ENCODE peak calls at places on chromosomes 16 and 17, in seven cellular contexts. One of them, this sample, is unnamed.

GRCh38 chr17:32516940-32517711 is 30.3 kb downstream of the CDK5R1 start:
- DNase-seq in fibroblast of pulmonary artery: no peak
- DNase-seq in kidney epithelial cell: no peak
- DNase-seq in thoracic aorta: no peak
- DNase-seq in HCT116: no peak
- DNase-seq in WTC11: no peak
- DNase-seq in lower lobe of right lung: no peak
- DNase-seq in this sample: no peak

GRCh38 chr16:2587891-2588565 is 50.2 kb downstream of the PDPK1 start:
- DNase-seq in fibroblast of pulmonary artery: no peak
- DNase-seq in kidney epithelial cell: no peak
- DNase-seq in thoracic aorta: no peak
- DNase-seq in HCT116: no peak
- DNase-seq in WTC11: no peak
- DNase-seq in lower lobe of right lung: peak; percentile 25
- DNase-seq in this sample: no peak

GRCh38 chr16:86424968-86425367 is 85.4 kb upstream of the FOXF1 start:
- DNase-seq in fibroblast of pulmonary artery: no peak
- DNase-seq in kidney epithelial cell: no peak
- DNase-seq in thoracic aorta: no peak
- DNase-seq in HCT116: no peak
- DNase-seq in WTC11: no peak
- DNase-seq in lower lobe of right lung: no peak
- DNase-seq in this sample: no peak

GRCh38 chr17:10357768-10358167 is 15.0 kb downstream of the MYH13 start:
- DNase-seq in fibroblast of pulmonary artery: no peak
- DNase-seq in kidney epithelial cell: no peak
- DNase-seq in thoracic aorta: no peak
- DNase-seq in HCT116: no peak
- DNase-seq in WTC11: peak; percentile 72
- DNase-seq in lower lobe of right lung: no peak
- DNase-seq in this sample: no peak

GRCh38 chr16:27344707-27345106 is 30.9 kb downstream of the IL4R start:
- DNase-seq in fibroblast of pulmonary artery: no peak
- DNase-seq in kidney epithelial cell: no peak
- DNase-seq in thoracic aorta: no peak
- DNase-seq in HCT116: no peak
- DNase-seq in WTC11: no peak
- DNase-seq in lower lobe of right lung: peak; percentile 34
- DNase-seq in this sample: no peak

GRCh38 chr16:10033561-10033960 is 148.7 kb downstream of the GRIN2A start:
- DNase-seq in fibroblast of pulmonary artery: no peak
- DNase-seq in kidney epithelial cell: no peak
- DNase-seq in thoracic aorta: no peak
- DNase-seq in HCT116: no peak
- DNase-seq in WTC11: no peak
- DNase-seq in lower lobe of right lung: no peak
- DNase-seq in this sample: no peak

GRCh38 chr17:8489841-8490240 is 54.2 kb downstream of the NDEL1 start:
- DNase-seq in fibroblast of pulmonary artery: no peak
- DNase-seq in kidney epithelial cell: no peak
- DNase-seq in thoracic aorta: no peak
- DNase-seq in HCT116: no peak
- DNase-seq in WTC11: no peak
- DNase-seq in lower lobe of right lung: no peak
- DNase-seq in this sample: no peak

GRCh38 chr17:7502987-7503386 is 18.8 kb downstream of the POLR2A start:
- DNase-seq in fibroblast of pulmonary artery: no peak
- DNase-seq in kidney epithelial cell: no peak
- DNase-seq in thoracic aorta: no peak
- DNase-seq in HCT116: no peak
- DNase-seq in WTC11: peak; percentile 66
- DNase-seq in lower lobe of right lung: no peak
- DNase-seq in this sample: no peak

GRCh38 chr17:78324391-78325075 is 35.3 kb downstream of the SOCS3 start:
- DNase-seq in fibroblast of pulmonary artery: peak; percentile 95
- DNase-seq in kidney epithelial cell: no peak
- DNase-seq in thoracic aorta: no peak
- DNase-seq in HCT116: no peak
- DNase-seq in WTC11: peak; percentile 53
- DNase-seq in lower lobe of right lung: peak; percentile 81
- DNase-seq in this sample: no peak

GRCh38 chr17:49646391-49647255 is 31.3 kb downstream of the SPOP start:
- DNase-seq in fibroblast of pulmonary artery: peak; percentile 62
- DNase-seq in kidney epithelial cell: peak; percentile 59
- DNase-seq in thoracic aorta: no peak
- DNase-seq in HCT116: peak; percentile 68
- DNase-seq in WTC11: no peak
- DNase-seq in lower lobe of right lung: no peak
- DNase-seq in this sample: peak; percentile 97

GRCh38 chr17:789160-789840 is 7.1 kb downstream of the MRM3 start:
- DNase-seq in fibroblast of pulmonary artery: no peak
- DNase-seq in kidney epithelial cell: no peak
- DNase-seq in thoracic aorta: no peak
- DNase-seq in HCT116: no peak
- DNase-seq in WTC11: no peak
- DNase-seq in lower lobe of right lung: no peak
- DNase-seq in this sample: peak; percentile 50

GRCh38 chr16:49580751-49581303 is 207.2 kb downstream of the C16orf78 start:
- DNase-seq in fibroblast of pulmonary artery: no peak
- DNase-seq in kidney epithelial cell: no peak
- DNase-seq in thoracic aorta: no peak
- DNase-seq in HCT116: no peak
- DNase-seq in WTC11: no peak
- DNase-seq in lower lobe of right lung: no peak
- DNase-seq in this sample: no peak

GRCh38 chr17:41639492-41640473 is 15.4 kb upstream of the KRT17 start:
- DNase-seq in fibroblast of pulmonary artery: peak; percentile 40
- DNase-seq in kidney epithelial cell: no peak
- DNase-seq in thoracic aorta: no peak
- DNase-seq in HCT116: no peak
- DNase-seq in WTC11: no peak
- DNase-seq in lower lobe of right lung: no peak
- DNase-seq in this sample: no peak

GRCh38 chr16:9371713-9372448 is 280.4 kb downstream of the HAPSTR1 start:
- DNase-seq in fibroblast of pulmonary artery: no peak
- DNase-seq in kidney epithelial cell: no peak
- DNase-seq in thoracic aorta: no peak
- DNase-seq in HCT116: no peak
- DNase-seq in WTC11: no peak
- DNase-seq in lower lobe of right lung: no peak
- DNase-seq in this sample: no peak

GRCh38 chr17:45227101-45227591 is 5.5 kb downstream of the FMNL1 start:
- DNase-seq in fibroblast of pulmonary artery: no peak
- DNase-seq in kidney epithelial cell: no peak
- DNase-seq in thoracic aorta: no peak
- DNase-seq in HCT116: no peak
- DNase-seq in WTC11: no peak
- DNase-seq in lower lobe of right lung: no peak
- DNase-seq in this sample: no peak

DNA sequence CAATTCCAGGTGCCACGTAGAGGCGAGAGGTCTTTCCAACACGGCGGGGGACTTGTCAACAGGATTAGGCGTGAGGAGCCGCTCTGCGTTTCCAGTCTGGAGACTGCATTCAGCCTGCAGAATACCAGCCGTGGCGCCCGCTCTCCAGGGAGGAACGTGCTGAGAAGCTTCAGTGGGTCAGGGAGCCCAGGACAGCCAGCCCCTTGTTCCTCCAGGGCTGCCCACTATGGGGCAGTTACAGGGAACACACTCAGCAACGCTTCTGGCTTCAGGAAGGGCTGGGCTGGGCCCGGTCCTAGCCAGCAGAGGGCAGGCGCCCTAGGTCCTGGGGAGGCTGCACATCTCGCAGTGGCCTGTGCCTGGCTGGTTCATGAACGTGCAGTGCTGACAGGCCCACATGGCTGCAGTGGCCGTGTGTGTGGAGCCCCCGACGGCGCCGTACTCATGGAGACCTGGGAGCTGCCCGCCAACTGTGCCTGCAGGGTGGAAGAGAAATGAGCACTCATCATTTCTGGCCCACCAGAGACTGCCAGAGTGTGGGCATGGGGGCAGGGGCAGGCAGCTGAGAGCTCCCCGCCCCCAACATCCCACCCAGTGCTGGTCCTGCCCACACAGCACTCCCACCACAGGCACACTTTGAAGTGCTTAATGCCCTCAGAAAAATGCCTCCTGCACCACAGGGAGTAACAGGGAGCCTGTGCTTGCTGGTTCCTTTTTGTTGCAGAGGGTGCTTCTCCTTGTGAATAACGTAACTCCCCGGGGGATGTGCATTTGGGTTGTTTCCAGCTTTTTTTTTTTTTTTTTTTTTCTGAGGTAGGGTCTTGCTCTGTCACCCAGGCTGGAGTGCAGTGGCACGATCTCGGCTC is 7.0 kb upstream of the FAAP100 start:
- DNase-seq in fibroblast of pulmonary artery: peak; percentile 20
- DNase-seq in kidney epithelial cell: no peak
- DNase-seq in thoracic aorta: no peak
- DNase-seq in HCT116: no peak
- DNase-seq in WTC11: peak; percentile 63
- DNase-seq in lower lobe of right lung: no peak
- DNase-seq in this sample: no peak
- TF ChIP-seq CTCF in fibroblast of pulmonary artery: peak; percentile 15
- TF ChIP-seq CTCF in kidney epithelial cell: peak; percentile 22
- TF ChIP-seq CTCF in thoracic aorta: no peak
- TF ChIP-seq CTCF in HCT116: peak; percentile 32
- TF ChIP-seq CTCF in WTC11: no peak
- TF ChIP-seq CTCF in lower lobe of right lung: no peak
- TF ChIP-seq CTCF in this sample: no peak

DNA sequence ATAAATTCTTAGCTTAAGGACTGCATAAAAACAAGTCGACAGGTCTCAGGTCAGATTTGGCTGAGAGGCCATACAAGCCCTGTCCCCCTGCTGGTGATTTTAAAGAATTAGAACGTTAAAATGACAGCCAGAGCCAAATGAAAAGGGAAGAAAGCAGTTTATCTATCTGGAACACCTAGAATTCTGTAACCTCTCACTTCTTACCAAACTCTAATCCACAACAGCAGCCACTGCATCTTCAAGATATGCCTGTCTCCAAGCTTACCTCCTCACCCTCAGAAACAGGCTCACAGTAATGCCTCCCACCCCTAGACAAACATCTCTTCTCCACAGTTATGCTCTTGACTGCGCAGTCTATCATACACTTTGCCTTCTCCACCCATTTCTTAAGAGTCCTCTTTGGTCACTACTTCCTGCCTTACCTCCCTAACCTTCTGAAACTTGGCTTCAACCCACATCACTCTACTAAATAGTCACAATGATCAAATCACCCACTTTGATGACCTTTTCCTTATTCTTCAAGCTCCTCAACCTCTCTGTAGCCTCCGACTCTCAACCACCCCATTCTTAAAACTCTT is 14.2 kb downstream of the ANKFY1 start:
- DNase-seq in fibroblast of pulmonary artery: peak; percentile 66
- DNase-seq in kidney epithelial cell: no peak
- DNase-seq in thoracic aorta: no peak
- DNase-seq in HCT116: no peak
- DNase-seq in WTC11: no peak
- DNase-seq in lower lobe of right lung: no peak
- DNase-seq in this sample: no peak
- TF ChIP-seq CTCF in fibroblast of pulmonary artery: peak; percentile 60
- TF ChIP-seq CTCF in kidney epithelial cell: peak; percentile 52
- TF ChIP-seq CTCF in thoracic aorta: peak; percentile 48
- TF ChIP-seq CTCF in HCT116: peak; percentile 54
- TF ChIP-seq CTCF in WTC11: peak; percentile 18
- TF ChIP-seq CTCF in lower lobe of right lung: peak; percentile 47
- TF ChIP-seq CTCF in this sample: peak; percentile 70

GRCh38 chr16:54060599-54061355 is 225.8 kb downstream of the IRX3 start:
- DNase-seq in fibroblast of pulmonary artery: no peak
- DNase-seq in kidney epithelial cell: no peak
- DNase-seq in thoracic aorta: no peak
- DNase-seq in HCT116: no peak
- DNase-seq in WTC11: no peak
- DNase-seq in lower lobe of right lung: no peak
- DNase-seq in this sample: no peak

GRCh38 chr16:54063374-54063773 is 223.2 kb downstream of the IRX3 start:
- DNase-seq in fibroblast of pulmonary artery: peak; percentile 38
- DNase-seq in kidney epithelial cell: no peak
- DNase-seq in thoracic aorta: no peak
- DNase-seq in HCT116: no peak
- DNase-seq in WTC11: no peak
- DNase-seq in lower lobe of right lung: no peak
- DNase-seq in this sample: no peak

GRCh38 chr16:54059319-54059718 is 227.3 kb downstream of the IRX3 start:
- DNase-seq in fibroblast of pulmonary artery: no peak
- DNase-seq in kidney epithelial cell: no peak
- DNase-seq in thoracic aorta: no peak
- DNase-seq in HCT116: no peak
- DNase-seq in WTC11: no peak
- DNase-seq in lower lobe of right lung: no peak
- DNase-seq in this sample: no peak

GRCh38 chr16:54061454-54061853 is 225.1 kb downstream of the IRX3 start:
- DNase-seq in fibroblast of pulmonary artery: no peak
- DNase-seq in kidney epithelial cell: no peak
- DNase-seq in thoracic aorta: no peak
- DNase-seq in HCT116: no peak
- DNase-seq in WTC11: no peak
- DNase-seq in lower lobe of right lung: no peak
- DNase-seq in this sample: no peak

GRCh38 chr16:54062361-54063346 is 223.9 kb downstream of the IRX3 start:
- DNase-seq in fibroblast of pulmonary artery: no peak
- DNase-seq in kidney epithelial cell: no peak
- DNase-seq in thoracic aorta: no peak
- DNase-seq in HCT116: no peak
- DNase-seq in WTC11: no peak
- DNase-seq in lower lobe of right lung: no peak
- DNase-seq in this sample: no peak
- TF ChIP-seq CTCF in fibroblast of pulmonary artery: peak; percentile 12
- TF ChIP-seq CTCF in kidney epithelial cell: no peak
- TF ChIP-seq CTCF in thoracic aorta: no peak
- TF ChIP-seq CTCF in HCT116: no peak
- TF ChIP-seq CTCF in WTC11: no peak
- TF ChIP-seq CTCF in lower lobe of right lung: no peak
- TF ChIP-seq CTCF in this sample: peak; percentile 12

DNA sequence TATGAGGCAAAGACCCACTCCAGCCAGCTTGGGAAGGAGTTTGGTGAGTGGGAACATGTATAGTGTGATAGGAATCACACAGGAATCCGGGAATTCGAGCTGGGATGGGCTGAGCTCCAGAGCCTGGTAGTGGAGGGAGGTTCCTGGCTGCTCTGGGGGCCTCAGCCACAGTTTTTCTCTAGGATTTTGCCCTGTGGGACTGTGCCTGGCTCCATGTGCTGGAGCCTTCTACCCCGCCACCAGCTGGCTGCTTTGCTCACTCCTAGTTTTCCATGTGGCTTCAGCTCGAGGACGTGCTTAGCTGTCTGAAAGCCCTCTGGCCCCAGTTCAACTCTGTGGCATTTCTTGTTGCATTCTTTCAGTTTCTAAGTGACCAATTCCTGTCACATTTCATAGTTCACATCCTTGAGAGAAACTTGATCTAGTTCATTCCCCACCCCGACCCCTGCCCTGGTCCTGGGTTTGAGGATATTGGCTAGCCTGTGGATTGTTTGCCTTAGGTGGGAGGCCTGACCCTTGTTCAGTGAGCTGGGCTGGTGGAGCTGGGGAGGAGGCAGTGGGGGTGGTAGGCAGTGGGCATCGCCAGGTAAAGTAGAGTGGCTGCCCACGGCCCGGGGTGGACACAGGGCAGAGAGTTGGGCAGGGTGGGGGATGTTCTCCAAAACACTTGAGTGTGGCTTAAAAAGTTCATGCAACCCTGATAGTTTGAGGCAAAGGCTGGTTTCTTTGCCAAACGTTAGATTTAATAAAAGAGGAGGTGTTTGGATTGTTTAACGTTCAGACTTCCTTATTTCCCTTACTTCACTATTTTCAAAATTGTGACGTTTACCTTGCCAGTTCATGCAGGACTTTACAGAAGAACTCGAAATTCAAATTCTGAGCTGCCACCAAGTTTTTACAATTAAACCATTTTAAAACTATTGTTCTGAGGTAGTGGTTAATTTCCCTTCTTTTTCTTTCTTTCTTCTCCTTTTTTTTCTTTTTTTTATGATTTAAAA is 5.2 kb downstream of the SEC14L1 start:
- DNase-seq in fibroblast of pulmonary artery: peak; percentile 82
- DNase-seq in kidney epithelial cell: no peak
- DNase-seq in thoracic aorta: no peak
- DNase-seq in HCT116: no peak
- DNase-seq in WTC11: peak; percentile 34
- DNase-seq in lower lobe of right lung: peak; percentile 80
- DNase-seq in this sample: no peak
- TF ChIP-seq CTCF in fibroblast of pulmonary artery: peak; percentile 34
- TF ChIP-seq CTCF in kidney epithelial cell: peak; percentile 39
- TF ChIP-seq CTCF in thoracic aorta: peak; percentile 14
- TF ChIP-seq CTCF in HCT116: no peak
- TF ChIP-seq CTCF in WTC11: no peak
- TF ChIP-seq CTCF in lower lobe of right lung: peak; percentile 30
- TF ChIP-seq CTCF in this sample: no peak

This sample was measured in foreskin keratinocyte.